ENCODE peak calls at places on chromosome 9, in six cellular contexts. E is BE2C; K is NCI-H1417; L is left ventricle myocardium inferior; S is NCI-H1694; Z is naive thymus-derived CD8-positive, alpha-beta T cell. R is an unnamed sample.

GRCh38 chr9:100082786-100083185 is 16.0 kb downstream of the ERP44 start:
- DNase-seq in S (no peak), K (no peak), L (no peak), Z (no peak), E (no peak), R (peak)

GRCh38 chr9:78559449-78559885 is 262.5 kb downstream of the PSAT1 start:
- DNase-seq in L (no peak), E (no peak), Z (no peak), K (no peak), S (no peak), R (peak)

GRCh38 chr9:114015607-114016006 is 62.5 kb downstream of the AMBP start:
- DNase-seq in K (no peak), S (no peak), Z (no peak), E (no peak), L (no peak), R (no peak)

GRCh38 chr9:97382099-97382718 is 29.7 kb upstream of the TDRD7 start:
- DNase-seq in K (no peak), S (no peak), Z (no peak), E (no peak), L (no peak), R (no peak)

GRCh38 chr9:125467341-125467740 is 205.7 kb downstream of the GAPVD1 start:
- DNase-seq in E (no peak), S (no peak), Z (no peak), L (no peak), K (no peak), R (no peak)

GRCh38 chr9:84851935-84852585 is 182.5 kb downstream of the NTRK2 start:
- DNase-seq in L (no peak), E (no peak), S (no peak), K (peak), Z (no peak), R (peak)

GRCh38 chr9:14362175-14362574 is 48.2 kb upstream of the NFIB start:
- DNase-seq in Z (no peak), K (no peak), L (no peak), S (no peak), E (no peak), R (no peak)

GRCh38 chr9:121230231-121230630 is 28.6 kb upstream of the RAB14 start:
- DNase-seq in Z (no peak), S (no peak), E (no peak), L (no peak), K (no peak), R (no peak)

GRCh38 chr9:91690540-91691249 is 259.3 kb downstream of the ROR2 start:
- DNase-seq in E (no peak), Z (no peak), K (peak), S (no peak), L (no peak), R (peak)

R was measured in MCF 10A.